ENCODE peak calls at places on chromosomes 1 and 21, in four cellular contexts. One of them, this sample, is unnamed.

GRCh38 chr21:41765393-41765950 is 1.4 kb downstream of the RIPK4 start:
- DNase-seq in psoas muscle: no peak
- DNase-seq in foreskin fibroblast: no peak
- DNase-seq in heart left ventricle: no peak
- DNase-seq in this sample: no peak

GRCh38 chr1:96557336-96557735 is 164.2 kb upstream of the PTBP2 start:
- DNase-seq in foreskin fibroblast: peak; percentile 62
- DNase-seq in psoas muscle: no peak
- DNase-seq in heart left ventricle: no peak
- DNase-seq in this sample: no peak

GRCh38 chr1:157194739-157195520 is 56.7 kb upstream of the ETV3 start:
- DNase-seq in foreskin fibroblast: no peak
- DNase-seq in heart left ventricle: no peak
- DNase-seq in psoas muscle: no peak
- DNase-seq in this sample: no peak

GRCh38 chr1:37035828-37036666 is 1.7 kb upstream of the GRIK3 start:
- DNase-seq in psoas muscle: no peak
- DNase-seq in foreskin fibroblast: no peak
- DNase-seq in heart left ventricle: no peak
- DNase-seq in this sample: no peak

GRCh38 chr21:30240661-30241060 is 24.8 kb upstream of the CLDN8 start:
- DNase-seq in foreskin fibroblast: no peak
- DNase-seq in heart left ventricle: no peak
- DNase-seq in psoas muscle: no peak
- DNase-seq in this sample: no peak

GRCh38 chr1:242828828-242829227 is 304.3 kb upstream of the PLD5 start:
- DNase-seq in psoas muscle: no peak
- DNase-seq in foreskin fibroblast: no peak
- DNase-seq in heart left ventricle: no peak
- DNase-seq in this sample: no peak

GRCh38 chr1:208113036-208113435 is 131.1 kb downstream of the PLXNA2 start:
- DNase-seq in foreskin fibroblast: no peak
- DNase-seq in heart left ventricle: no peak
- DNase-seq in psoas muscle: no peak
- DNase-seq in this sample: no peak

GRCh38 chr21:38913120-38913975 is 107.6 kb downstream of the ETS2 start:
- DNase-seq in foreskin fibroblast: peak; percentile 74
- DNase-seq in psoas muscle: peak; percentile 89
- DNase-seq in heart left ventricle: peak; percentile 65
- DNase-seq in this sample: peak; percentile 89

GRCh38 chr1:41683681-41684500 is 199.4 kb upstream of the EDN2 start:
- DNase-seq in heart left ventricle: peak; percentile 38
- DNase-seq in psoas muscle: no peak
- DNase-seq in foreskin fibroblast: peak; percentile 58
- DNase-seq in this sample: no peak

GRCh38 chr1:222582099-222582774 is 7.5 kb downstream of the TAF1A start:
- DNase-seq in foreskin fibroblast: peak; percentile 20
- DNase-seq in psoas muscle: no peak
- DNase-seq in heart left ventricle: no peak
- DNase-seq in this sample: no peak

GRCh38 chr1:161020573-161021167 is at the start of gene F11R:
- DNase-seq in heart left ventricle: peak; percentile 35
- DNase-seq in psoas muscle: peak; percentile 53
- DNase-seq in foreskin fibroblast: peak; percentile 21
- DNase-seq in this sample: peak; percentile 79

GRCh38 chr1:208864366-208864965 is 620.3 kb upstream of the PLXNA2 start:
- DNase-seq in foreskin fibroblast: no peak
- DNase-seq in psoas muscle: no peak
- DNase-seq in heart left ventricle: no peak
- DNase-seq in this sample: no peak

GRCh38 chr1:166172106-166172505 is 5.3 kb upstream of the FAM78B start:
- DNase-seq in psoas muscle: no peak
- DNase-seq in heart left ventricle: no peak
- DNase-seq in foreskin fibroblast: peak; percentile 49
- DNase-seq in this sample: no peak

GRCh38 chr1:40379785-40380452 is 6.4 kb downstream of the SMAP2 start:
- DNase-seq in psoas muscle: no peak
- DNase-seq in foreskin fibroblast: peak; percentile 55
- DNase-seq in heart left ventricle: no peak
- DNase-seq in this sample: no peak

GRCh38 chr1:36457691-36458090 is 6.5 kb downstream of the MRPS15 start:
- DNase-seq in psoas muscle: no peak
- DNase-seq in heart left ventricle: no peak
- DNase-seq in foreskin fibroblast: no peak
- DNase-seq in this sample: no peak

GRCh38 chr1:224736619-224737352 is 120.7 kb downstream of the CNIH3 start:
- DNase-seq in heart left ventricle: peak; percentile 33
- DNase-seq in psoas muscle: no peak
- DNase-seq in foreskin fibroblast: peak; percentile 81
- DNase-seq in this sample: no peak

GRCh38 chr1:182196897-182197546 is 135.5 kb upstream of the ZNF648 start:
- DNase-seq in heart left ventricle: no peak
- DNase-seq in psoas muscle: no peak
- DNase-seq in foreskin fibroblast: no peak
- DNase-seq in this sample: no peak

GRCh38 chr1:182191716-182192115 is 130.2 kb upstream of the ZNF648 start:
- DNase-seq in foreskin fibroblast: no peak
- DNase-seq in heart left ventricle: no peak
- DNase-seq in psoas muscle: no peak
- DNase-seq in this sample: no peak

GRCh38 chr1:182192215-182192614 is 130.7 kb upstream of the ZNF648 start:
- DNase-seq in psoas muscle: no peak
- DNase-seq in foreskin fibroblast: no peak
- DNase-seq in heart left ventricle: no peak
- DNase-seq in this sample: no peak

GRCh38 chr1:182195733-182196132 is 134.2 kb upstream of the ZNF648 start:
- DNase-seq in heart left ventricle: no peak
- DNase-seq in foreskin fibroblast: no peak
- DNase-seq in psoas muscle: no peak
- DNase-seq in this sample: no peak

DNA sequence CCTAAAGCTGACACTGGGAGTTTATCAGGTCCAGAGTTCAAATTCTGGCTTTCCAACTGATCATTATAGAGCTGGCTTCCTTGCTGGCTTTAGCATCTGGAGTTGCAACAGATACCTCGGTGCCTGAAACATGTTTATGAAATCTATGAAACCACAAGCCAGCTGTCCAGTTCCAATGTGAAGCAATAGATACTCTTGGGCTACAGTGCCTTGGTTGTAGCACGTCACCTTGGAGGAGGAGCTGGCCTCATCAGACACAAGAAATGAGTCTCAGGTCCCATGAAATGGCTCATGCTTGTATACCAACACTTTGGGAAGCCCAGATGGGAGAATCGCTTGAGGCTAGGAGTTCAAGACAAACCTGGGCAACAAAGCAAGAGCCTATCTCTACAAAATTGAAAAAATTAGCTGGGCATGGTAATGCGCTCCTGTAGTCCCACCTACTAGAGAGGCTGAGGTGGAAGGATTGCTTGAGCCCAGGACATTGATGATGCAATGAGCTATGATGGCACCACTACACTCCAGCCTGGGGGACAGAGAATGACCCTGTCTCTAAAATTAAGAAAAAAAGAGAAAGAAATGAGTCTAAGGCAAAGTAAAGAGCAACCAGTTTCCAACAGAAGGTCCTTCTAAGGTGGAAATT is 132.5 kb upstream of the ZNF648 start:
- DNase-seq in foreskin fibroblast: peak; percentile 95
- DNase-seq in heart left ventricle: no peak
- DNase-seq in psoas muscle: peak; percentile 79
- DNase-seq in this sample: peak; percentile 66
- H3K4me3 ChIP-seq in foreskin fibroblast: no peak overlapping the region
- H3K4me3 ChIP-seq in heart left ventricle: no peak overlapping the region
- H3K4me3 ChIP-seq in psoas muscle: no peak overlapping the region
- H3K4me3 ChIP-seq in this sample: no peak overlapping the region

GRCh38 chr1:46447499-46448108 is 42.0 kb upstream of the DMBX1 start:
- DNase-seq in psoas muscle: no peak
- DNase-seq in foreskin fibroblast: no peak
- DNase-seq in heart left ventricle: no peak
- DNase-seq in this sample: no peak
- H3K4me3 ChIP-seq in psoas muscle: peak overlapping the region; percentile 60
- H3K4me3 ChIP-seq in foreskin fibroblast: no peak overlapping the region
- H3K4me3 ChIP-seq in heart left ventricle: peak overlapping the region; percentile 43
- H3K4me3 ChIP-seq in this sample: no peak overlapping the region

GRCh38 chr1:98398649-98399048 is 262.9 kb upstream of the SNX7 start:
- DNase-seq in foreskin fibroblast: peak; percentile 46
- DNase-seq in psoas muscle: no peak
- DNase-seq in heart left ventricle: no peak
- DNase-seq in this sample: no peak
- H3K4me3 ChIP-seq in foreskin fibroblast: no peak overlapping the region
- H3K4me3 ChIP-seq in psoas muscle: no peak overlapping the region
- H3K4me3 ChIP-seq in heart left ventricle: no peak overlapping the region
- H3K4me3 ChIP-seq in this sample: no peak overlapping the region

GRCh38 chr1:21100496-21100895 is 76.2 kb downstream of the EIF4G3 start:
- DNase-seq in psoas muscle: no peak
- DNase-seq in foreskin fibroblast: peak; percentile 33
- DNase-seq in heart left ventricle: no peak
- DNase-seq in this sample: no peak
- H3K4me3 ChIP-seq in psoas muscle: no peak overlapping the region
- H3K4me3 ChIP-seq in foreskin fibroblast: no peak overlapping the region
- H3K4me3 ChIP-seq in heart left ventricle: no peak overlapping the region
- H3K4me3 ChIP-seq in this sample: no peak overlapping the region

This sample was measured in lower lobe of right lung.